ENCODE peak calls at places on chromosomes 1 and 21, in six cellular contexts. H is stomach, Y is cardiac muscle cell, P is suprapubic skin, Q is fibroblast of lung, B is breast epithelium. U is an unnamed sample.
A peak's percentile ranks its signal among the peaks of the same experiment; 100 is the strongest.

GRCh38 chr1:67162954-67163353 is 3.3 kb upstream of the IL23R start:
- DNase-seq in H (no peak), Y (no peak), P (no peak), Q (peak; percentile 75), B (no peak), U (no peak)

GRCh38 chr1:177238967-177239366 is 68.2 kb downstream of the BRINP2 start:
- DNase-seq in H (no peak), Y (no peak), P (no peak), Q (no peak), B (no peak), U (no peak)

GRCh38 chr1:151881479-151881878 is 27.8 kb downstream of the THEM4 start:
- DNase-seq in H (no peak), Y (no peak), P (no peak), Q (no peak), B (no peak), U (no peak)

GRCh38 chr1:119743776-119744597 is 24.7 kb downstream of the HMGCS2 start:
- DNase-seq in H (peak; percentile 73), Y (peak; percentile 77), P (no peak), Q (peak; percentile 53), B (peak; percentile 67), U (peak; percentile 77)

GRCh38 chr1:205009666-205010065 is 33.3 kb upstream of the CNTN2 start:
- DNase-seq in H (no peak), Y (no peak), P (no peak), Q (no peak), B (no peak), U (no peak)

GRCh38 chr1:227733751-227734545 is 1.2 kb downstream of the JMJD4 start:
- DNase-seq in H (no peak), Y (no peak), P (peak; percentile 67), Q (no peak), B (peak; percentile 53), U (peak; percentile 53)

GRCh38 chr21:41950941-41951408 is 2.8 kb downstream of the C2CD2 start:
- DNase-seq in H (no peak), Y (no peak), P (no peak), Q (no peak), B (no peak), U (peak; percentile 46)

GRCh38 chr1:61491497-61491896 is 233.4 kb downstream of the TM2D1 start:
- DNase-seq in H (no peak), Y (no peak), P (no peak), Q (peak; percentile 41), B (no peak), U (no peak)

GRCh38 chr1:154584267-154584994 is 16.9 kb downstream of the CHRNB2 start:
- DNase-seq in H (no peak), Y (no peak), P (no peak), Q (no peak), B (no peak), U (no peak)

GRCh38 chr1:116474921-116475849 is 95.6 kb downstream of the CD58 start:
- DNase-seq in H (peak; percentile 78), Y (no peak), P (no peak), Q (no peak), B (no peak), U (peak; percentile 60)

GRCh38 chr21:38505654-38506523 is 7.6 kb upstream of the ERG start:
- DNase-seq in H (no peak), Y (peak; percentile 75), P (no peak), Q (peak; percentile 70), B (no peak), U (no peak)

GRCh38 chr1:53145942-53146708 is 3.7 kb upstream of the SLC1A7 start:
- DNase-seq in H (peak; percentile 87), Y (peak; percentile 92), P (peak; percentile 79), Q (peak; percentile 100), B (no peak), U (peak; percentile 75)

GRCh38 chr21:25283720-25284119 is 323.6 kb downstream of the MRPL39 start:
- DNase-seq in H (no peak), Y (peak; percentile 52), P (no peak), Q (peak; percentile 25), B (no peak), U (no peak)

GRCh38 chr1:244969355-244970235 is 105.3 kb upstream of the HNRNPU start:
- DNase-seq in H (peak; percentile 72), Y (peak; percentile 83), P (peak; percentile 95), Q (peak; percentile 83), B (peak; percentile 73), U (peak; percentile 91)

GRCh38 chr21:45821315-45822001 is 160.1 kb upstream of the COL6A1 start:
- DNase-seq in H (no peak), Y (no peak), P (no peak), Q (no peak), B (no peak), U (no peak)

GRCh38 chr1:59169703-59170102 is 127.2 kb upstream of the FGGY start:
- DNase-seq in H (no peak), Y (no peak), P (no peak), Q (no peak), B (no peak), U (no peak)

GRCh38 chr21:39118061-39118460 is 65.2 kb downstream of the PSMG1 start:
- DNase-seq in H (no peak), Y (no peak), P (no peak), Q (no peak), B (no peak), U (no peak)

GRCh38 chr1:22077728-22078127 is 25.2 kb downstream of the CDC42 start:
- DNase-seq in H (no peak), Y (no peak), P (no peak), Q (peak; percentile 51), B (no peak), U (no peak)

GRCh38 chr1:184840596-184840995 is 85.9 kb upstream of the EDEM3 start:
- DNase-seq in H (no peak), Y (no peak), P (no peak), Q (no peak), B (no peak), U (no peak)

GRCh38 chr1:153533689-153534201 is 2.0 kb downstream of the S100A6 start:
- DNase-seq in H (no peak), Y (no peak), P (peak; percentile 92), Q (peak; percentile 93), B (no peak), U (peak; percentile 81)

GRCh38 chr1:72567511-72567910 is 285.2 kb upstream of the NEGR1 start:
- DNase-seq in H (no peak), Y (peak; percentile 38), P (no peak), Q (peak; percentile 6), B (no peak), U (no peak)

GRCh38 chr21:14957836-14958235 is 107.0 kb downstream of the NRIP1 start:
- DNase-seq in H (no peak), Y (no peak), P (no peak), Q (no peak), B (no peak), U (no peak)

GRCh38 chr1:103492003-103492665 is 33.4 kb upstream of the RNPC3 start:
- DNase-seq in H (no peak), Y (no peak), P (no peak), Q (no peak), B (no peak), U (no peak)

GRCh38 chr1:39214998-39215873 is 10.7 kb downstream of the MACF1 start:
- DNase-seq in H (no peak), Y (peak; percentile 51), P (no peak), Q (peak; percentile 53), B (no peak), U (no peak)

GRCh38 chr1:154479764-154480421 is 22.1 kb upstream of the TDRD10 start:
- DNase-seq in H (peak; percentile 61), Y (peak; percentile 83), P (peak; percentile 74), Q (peak; percentile 68), B (no peak), U (no peak)

DNA sequence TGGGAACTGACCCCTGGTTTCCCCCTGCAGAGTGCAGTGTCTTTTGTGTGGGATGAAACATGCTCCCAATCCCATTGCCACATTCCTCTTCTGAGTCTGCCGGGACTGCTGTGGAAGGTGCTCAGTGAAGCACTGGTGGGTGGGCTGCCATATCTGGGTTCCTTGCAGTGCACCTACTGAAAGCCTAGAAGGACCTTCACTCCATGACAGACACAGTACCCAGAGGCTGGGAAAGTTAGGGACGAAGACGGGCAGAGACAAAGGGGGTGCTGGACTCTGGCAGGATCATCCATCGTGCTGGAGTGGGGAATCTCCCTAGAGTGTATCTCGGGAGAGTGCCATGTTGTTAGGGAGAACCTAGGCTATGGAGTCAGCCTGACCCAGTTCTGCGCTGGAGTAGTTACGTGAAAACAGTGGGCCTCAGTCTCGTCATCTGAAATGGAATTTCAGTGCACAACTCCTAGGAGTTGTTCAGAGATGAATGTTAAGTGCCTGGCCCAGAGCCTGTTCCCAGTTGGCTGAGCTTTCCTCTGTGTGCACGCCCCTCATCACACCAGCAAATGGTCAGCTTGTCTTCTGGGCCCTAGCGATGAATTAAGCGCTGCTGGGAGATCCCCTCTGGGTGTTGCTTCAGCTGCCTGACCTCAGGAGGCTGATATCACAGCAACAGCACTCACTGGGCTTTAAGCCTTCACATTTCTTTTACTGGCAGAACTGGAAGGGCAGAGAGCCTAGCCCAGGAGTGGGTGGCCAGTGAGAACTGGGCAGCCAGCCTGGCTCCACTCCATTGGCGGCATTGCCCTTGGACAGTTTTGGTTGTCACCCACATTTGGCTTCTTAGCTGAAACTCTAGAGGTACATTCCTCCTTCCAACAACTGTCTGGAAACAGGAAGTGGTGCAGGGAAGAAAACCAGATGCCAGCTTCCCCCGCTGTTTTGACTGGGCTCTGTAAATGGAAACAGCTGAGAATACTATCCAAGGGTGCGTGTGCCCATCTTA is 479.8 kb upstream of the VAMP3 start:
- DNase-seq in H (no peak), Y (no peak), P (no peak), Q (peak; percentile 81), B (no peak), U (peak; percentile 69)
- H3K4me1 ChIP-seq in H (peaks cover 13% of the 10 kb centered on the region), Y (peaks cover 5% of the 10 kb centered on the region), P (no peaks in the 10 kb centered on the region), Q (peaks cover 10% of the 10 kb centered on the region), B (no peaks in the 10 kb centered on the region), U (no peaks in the 10 kb centered on the region)

GRCh38 chr1:44707959-44708831 is 22.8 kb downstream of the RNU5D-1 start:
- DNase-seq in H (no peak), Y (peak; percentile 47), P (no peak), Q (peak; percentile 47), B (no peak), U (no peak)
- H3K4me3 ChIP-seq in H (no peak overlapping the region), Y (no peak overlapping the region), P (no peak overlapping the region), Q (no peak overlapping the region), B (no peak overlapping the region), U (no peak overlapping the region)

DNA sequence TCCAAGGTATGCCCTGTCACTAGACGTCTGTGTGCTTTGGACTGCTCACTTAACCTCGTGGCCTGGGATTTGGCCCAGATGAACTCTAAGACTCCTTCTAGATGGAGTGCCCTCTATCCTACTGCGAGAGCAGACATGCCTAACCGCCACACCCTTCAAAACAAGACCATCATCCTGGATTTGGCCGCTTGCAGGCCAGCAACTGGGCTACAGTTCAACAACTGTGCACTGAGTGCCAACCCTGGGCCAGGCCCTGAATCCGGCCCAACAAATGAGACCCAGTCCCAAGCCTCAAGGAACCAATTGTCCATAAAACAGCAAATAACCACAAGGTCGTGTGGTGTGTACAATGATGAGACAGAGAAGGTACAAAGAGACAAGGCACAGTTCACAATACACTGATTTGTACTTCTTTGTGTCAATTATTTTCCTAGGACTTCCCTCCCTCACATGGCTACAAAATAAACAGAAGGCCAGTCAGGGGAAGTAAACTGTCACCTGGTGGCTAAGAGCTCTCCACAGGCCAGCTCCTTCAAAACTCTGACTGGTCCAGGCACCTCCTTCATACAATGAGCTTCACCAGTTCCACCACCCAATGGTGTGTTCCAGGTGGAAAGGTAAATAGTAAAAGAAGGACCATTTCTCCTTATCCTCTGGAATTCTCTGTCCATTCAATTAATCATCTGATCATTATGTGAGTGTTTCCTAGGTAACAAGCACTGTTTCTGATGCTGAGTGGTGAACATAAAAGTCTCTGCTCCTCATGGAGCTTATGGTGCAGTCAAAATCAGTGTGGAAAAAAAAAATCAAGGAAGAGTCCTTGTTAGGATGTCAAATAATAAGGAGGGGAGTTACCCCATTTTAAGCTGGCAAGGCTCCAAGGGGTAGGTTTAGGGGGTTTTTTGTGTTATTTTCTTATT is 60.4 kb downstream of the CAPZB start:
- DNase-seq in H (no peak), Y (no peak), P (no peak), Q (no peak), B (no peak), U (no peak)
- H3K27ac ChIP-seq in H (peak overlapping the region; percentile 23), Y (no peak overlapping the region), P (peak overlapping the region; percentile 82), Q (no peak overlapping the region), B (peak overlapping the region; percentile 90), U (peak overlapping the region; percentile 18)

GRCh38 chr1:167723707-167724323 is 2.0 kb downstream of the MPZL1 start:
- DNase-seq in H (no peak), Y (no peak), P (no peak), Q (no peak), B (no peak), U (no peak)
- H3K4me1 ChIP-seq in H (peaks cover 57% of the 10 kb centered on the region), Y (peaks cover 29% of the 10 kb centered on the region), P (peaks cover 45% of the 10 kb centered on the region), Q (peaks cover 2% of the 10 kb centered on the region), B (peaks cover 17% of the 10 kb centered on the region), U (peaks cover 10% of the 10 kb centered on the region)

U was measured in right cardiac atrium.